ENCODE peak calls at places on chromosome 14, in four cellular contexts. D is activated gamma-delta T cell, U is MCF 10A, T is Peyer's patch. C is an unnamed sample.

GRCh38 chr14:50763386-50764007 is 67.5 kb downstream of the NIN start:
- DNase-seq in D (no peak), U (peak), T (no peak), C (no peak)

GRCh38 chr14:91660790-91661189 is 71.1 kb downstream of the CATSPERB start:
- DNase-seq in D (no peak), U (no peak), T (no peak), C (no peak)

GRCh38 chr14:71566276-71566675 is 366.0 kb upstream of the RGS6 start:
- DNase-seq in D (no peak), U (no peak), T (no peak), C (no peak)

GRCh38 chr14:78933948-78934524 is 763.9 kb downstream of the NRXN3 start:
- DNase-seq in D (no peak), U (peak), T (no peak), C (no peak)

GRCh38 chr14:51442513-51443175 is 202.6 kb downstream of the TMX1 start:
- DNase-seq in D (no peak), U (peak), T (no peak), C (no peak)

GRCh38 chr14:22249775-22250174 is 339.2 kb downstream of the DAD1 start:
- DNase-seq in D (no peak), U (no peak), T (no peak), C (no peak)

GRCh38 chr14:73069585-73069984 is 11.3 kb downstream of the RBM25 start:
- DNase-seq in D (no peak), U (no peak), T (no peak), C (no peak)

GRCh38 chr14:49017451-49017850 is 568.7 kb downstream of the RPS29 start:
- DNase-seq in D (no peak), U (no peak), T (no peak), C (no peak)

GRCh38 chr14:78170203-78170602 is at the start of gene NRXN3:
- DNase-seq in D (no peak), U (no peak), T (no peak), C (no peak)

GRCh38 chr14:68552597-68552996 is 240.3 kb downstream of the ZFP36L1 start:
- DNase-seq in D (no peak), U (no peak), T (no peak), C (peak)

GRCh38 chr14:58299665-58300202 is 1.4 kb downstream of the ARID4A start:
- DNase-seq in D (no peak), U (peak), T (no peak), C (no peak)

GRCh38 chr14:102442241-102443211 is 67.0 kb downstream of the ANKRD9 start:
- DNase-seq in D (no peak), U (peak), T (peak), C (no peak)

GRCh38 chr14:69288001-69288771 is 28.2 kb downstream of the GALNT16 start:
- DNase-seq in D (no peak), U (peak), T (no peak), C (no peak)

GRCh38 chr14:59438148-59438766 is 26.9 kb downstream of the GPR135 start:
- DNase-seq in D (no peak), U (peak), T (no peak), C (no peak)

GRCh38 chr14:63523735-63524408 is 19.3 kb downstream of the PPP2R5E start:
- DNase-seq in D (no peak), U (no peak), T (no peak), C (no peak)

GRCh38 chr14:60485057-60485599 is 735 bp downstream of the C14orf39 start:
- DNase-seq in D (no peak), U (no peak), T (no peak), C (no peak)

GRCh38 chr14:64012003-64012402 is 159.2 kb downstream of the SYNE2 start:
- DNase-seq in D (no peak), U (no peak), T (no peak), C (no peak)

GRCh38 chr14:22221508-22221907 is 367.5 kb downstream of the DAD1 start:
- DNase-seq in D (no peak), U (peak), T (no peak), C (peak)

GRCh38 chr14:104223101-104223809 is 84.9 kb downstream of the KIF26A start:
- DNase-seq in D (no peak), U (no peak), T (peak), C (no peak)

GRCh38 chr14:23121401-23121800 is 2.3 kb upstream of the CEBPE start:
- DNase-seq in D (no peak), U (no peak), T (no peak), C (no peak)

GRCh38 chr14:36843410-36843809 is 181.8 kb downstream of the PAX9 start:
- DNase-seq in D (no peak), U (no peak), T (no peak), C (no peak)

GRCh38 chr14:56666716-56667115 is 87.1 kb downstream of the TMEM260 start:
- DNase-seq in D (no peak), U (peak), T (no peak), C (no peak)

GRCh38 chr14:28294834-28295440 is 471.6 kb upstream of the FOXG1 start:
- DNase-seq in D (no peak), U (peak), T (no peak), C (peak)

GRCh38 chr14:99137001-99137700 is 134.8 kb downstream of the BCL11B start:
- DNase-seq in D (no peak), U (no peak), T (no peak), C (no peak)

GRCh38 chr14:59189822-59190368 is 1.4 kb downstream of the DAAM1 start:
- DNase-seq in D (peak), U (peak), T (peak), C (peak)

GRCh38 chr14:104967414-104968152 is 10.6 kb downstream of the AHNAK2 start:
- DNase-seq in D (no peak), U (peak), T (no peak), C (no peak)

GRCh38 chr14:90562652-90563051 is 165.8 kb downstream of the CALM1 start:
- DNase-seq in D (no peak), U (no peak), T (no peak), C (no peak)

GRCh38 chr14:59215353-59215752 is 26.9 kb downstream of the DAAM1 start:
- DNase-seq in D (no peak), U (no peak), T (no peak), C (no peak)

GRCh38 chr14:74456684-74457083 is 30.7 kb upstream of the SYNDIG1L start:
- DNase-seq in D (no peak), U (no peak), T (no peak), C (no peak)

GRCh38 chr14:100747736-100748135 is 21.0 kb downstream of the DLK1 start:
- DNase-seq in D (no peak), U (no peak), T (no peak), C (no peak)

GRCh38 chr14:35365130-35366047 is 39.2 kb downstream of the NFKBIA start:
- DNase-seq in D (no peak), U (peak), T (peak), C (peak)

GRCh38 chr14:68109132-68109531 is 289.6 kb downstream of the RAD51B start:
- DNase-seq in D (no peak), U (no peak), T (no peak), C (no peak)

GRCh38 chr14:73795974-73796373 is 55.7 kb upstream of the PTGR2 start:
- DNase-seq in D (no peak), U (peak), T (peak), C (no peak)

GRCh38 chr14:103002578-103003350 is 54.6 kb downstream of the CDC42BPB start:
- DNase-seq in D (no peak), U (no peak), T (no peak), C (no peak)

GRCh38 chr14:37116933-37117844 is 55.2 kb downstream of the SLC25A21 start:
- DNase-seq in D (no peak), U (peak), T (no peak), C (no peak)

GRCh38 chr14:104732931-104733681 is 9.1 kb downstream of the ADSS1 start:
- DNase-seq in D (no peak), U (peak), T (peak), C (no peak)

C was measured in AML-193.